ENCODE peak calls at places on chromosome 1, in six cellular contexts. One of them, this sample, is unnamed.

GRCh38 chr1:1462318-1462966 is 9.1 kb upstream of the ATAD3B start:
- DNase-seq in GM10248: peak; percentile 31
- DNase-seq in Calu3: no peak
- DNase-seq in thoracic aorta: no peak
- DNase-seq in omental fat pad: peak; percentile 27
- DNase-seq in AG10803: peak; percentile 64
- DNase-seq in this sample: no peak

GRCh38 chr1:2330511-2331199 is 60.7 kb downstream of the MORN1 start:
- DNase-seq in AG10803: peak; percentile 95
- DNase-seq in thoracic aorta: no peak
- DNase-seq in omental fat pad: no peak
- DNase-seq in GM10248: no peak
- DNase-seq in Calu3: no peak
- DNase-seq in this sample: no peak

GRCh38 chr1:66445492-66446181 is 88.3 kb upstream of the SGIP1 start:
- DNase-seq in AG10803: no peak
- DNase-seq in Calu3: no peak
- DNase-seq in omental fat pad: no peak
- DNase-seq in thoracic aorta: no peak
- DNase-seq in GM10248: peak; percentile 55
- DNase-seq in this sample: no peak

GRCh38 chr1:91846007-91846620 is 39.8 kb downstream of the TGFBR3 start:
- DNase-seq in thoracic aorta: no peak
- DNase-seq in AG10803: peak; percentile 32
- DNase-seq in Calu3: peak; percentile 48
- DNase-seq in GM10248: no peak
- DNase-seq in omental fat pad: no peak
- DNase-seq in this sample: no peak

GRCh38 chr1:215794151-215794550 is 227.0 kb downstream of the KCTD3 start:
- DNase-seq in thoracic aorta: no peak
- DNase-seq in omental fat pad: no peak
- DNase-seq in Calu3: no peak
- DNase-seq in GM10248: no peak
- DNase-seq in AG10803: no peak
- DNase-seq in this sample: no peak

GRCh38 chr1:59436637-59437036 is 139.7 kb downstream of the FGGY start:
- DNase-seq in AG10803: no peak
- DNase-seq in thoracic aorta: no peak
- DNase-seq in GM10248: no peak
- DNase-seq in Calu3: no peak
- DNase-seq in omental fat pad: no peak
- DNase-seq in this sample: no peak

GRCh38 chr1:210143465-210144062 is 89.0 kb upstream of the SERTAD4 start:
- DNase-seq in thoracic aorta: peak; percentile 31
- DNase-seq in AG10803: peak; percentile 73
- DNase-seq in GM10248: peak; percentile 34
- DNase-seq in omental fat pad: peak; percentile 84
- DNase-seq in Calu3: peak; percentile 84
- DNase-seq in this sample: no peak

GRCh38 chr1:194289569-194290266 is 1103.3 kb upstream of the B3GALT2 start:
- DNase-seq in Calu3: peak; percentile 5
- DNase-seq in GM10248: peak; percentile 41
- DNase-seq in thoracic aorta: no peak
- DNase-seq in omental fat pad: no peak
- DNase-seq in AG10803: no peak
- DNase-seq in this sample: no peak

GRCh38 chr1:43067856-43068751 is 104.0 kb downstream of the EBNA1BP2 start:
- DNase-seq in AG10803: no peak
- DNase-seq in thoracic aorta: no peak
- DNase-seq in Calu3: peak; percentile 29
- DNase-seq in omental fat pad: no peak
- DNase-seq in GM10248: no peak
- DNase-seq in this sample: no peak

GRCh38 chr1:179807291-179807690 is 64.2 kb downstream of the FAM163A start:
- DNase-seq in Calu3: no peak
- DNase-seq in thoracic aorta: no peak
- DNase-seq in AG10803: no peak
- DNase-seq in GM10248: no peak
- DNase-seq in omental fat pad: no peak
- DNase-seq in this sample: no peak

GRCh38 chr1:10943991-10944730 is 68.3 kb upstream of the TARDBP start:
- DNase-seq in AG10803: peak; percentile 21
- DNase-seq in omental fat pad: no peak
- DNase-seq in thoracic aorta: no peak
- DNase-seq in GM10248: no peak
- DNase-seq in Calu3: no peak
- DNase-seq in this sample: no peak

GRCh38 chr1:78779831-78780230 is 130.2 kb downstream of the IFI44 start:
- DNase-seq in GM10248: no peak
- DNase-seq in omental fat pad: no peak
- DNase-seq in Calu3: no peak
- DNase-seq in thoracic aorta: no peak
- DNase-seq in AG10803: peak; percentile 4
- DNase-seq in this sample: no peak

GRCh38 chr1:174324939-174325338 is 122.8 kb upstream of the GPR52 start:
- DNase-seq in thoracic aorta: no peak
- DNase-seq in GM10248: no peak
- DNase-seq in omental fat pad: no peak
- DNase-seq in Calu3: no peak
- DNase-seq in AG10803: no peak
- DNase-seq in this sample: no peak

GRCh38 chr1:118459871-118460270 is 274.8 kb upstream of the SPAG17 start:
- DNase-seq in omental fat pad: no peak
- DNase-seq in Calu3: no peak
- DNase-seq in GM10248: no peak
- DNase-seq in AG10803: no peak
- DNase-seq in thoracic aorta: no peak
- DNase-seq in this sample: no peak

GRCh38 chr1:172273668-172274396 is 146.7 kb upstream of the C1orf105 start:
- DNase-seq in Calu3: no peak
- DNase-seq in GM10248: no peak
- DNase-seq in thoracic aorta: no peak
- DNase-seq in AG10803: no peak
- DNase-seq in omental fat pad: no peak
- DNase-seq in this sample: no peak

GRCh38 chr1:113928129-113928949 is 785 bp upstream of the HIPK1 start:
- DNase-seq in GM10248: peak; percentile 43
- DNase-seq in omental fat pad: no peak
- DNase-seq in AG10803: peak; percentile 59
- DNase-seq in Calu3: no peak
- DNase-seq in thoracic aorta: no peak
- DNase-seq in this sample: no peak

GRCh38 chr1:3736708-3737107 is 15.5 kb upstream of the CCDC27 start:
- DNase-seq in AG10803: no peak
- DNase-seq in omental fat pad: no peak
- DNase-seq in thoracic aorta: no peak
- DNase-seq in Calu3: no peak
- DNase-seq in GM10248: no peak
- DNase-seq in this sample: no peak

GRCh38 chr1:185733818-185734709 is at the start of gene HMCN1:
- DNase-seq in Calu3: peak; percentile 70
- DNase-seq in thoracic aorta: peak; percentile 36
- DNase-seq in AG10803: peak; percentile 82
- DNase-seq in GM10248: no peak
- DNase-seq in omental fat pad: peak; percentile 26
- DNase-seq in this sample: no peak

GRCh38 chr1:55012661-55013060 is 13.9 kb downstream of the BSND start:
- DNase-seq in omental fat pad: no peak
- DNase-seq in Calu3: no peak
- DNase-seq in GM10248: no peak
- DNase-seq in thoracic aorta: no peak
- DNase-seq in AG10803: no peak
- DNase-seq in this sample: no peak

GRCh38 chr1:169149555-169150286 is 43.2 kb downstream of the ATP1B1 start:
- DNase-seq in GM10248: no peak
- DNase-seq in Calu3: no peak
- DNase-seq in omental fat pad: no peak
- DNase-seq in thoracic aorta: no peak
- DNase-seq in AG10803: peak; percentile 12
- DNase-seq in this sample: no peak

GRCh38 chr1:36253463-36253862 is 29.2 kb downstream of the THRAP3 start:
- DNase-seq in AG10803: peak; percentile 69
- DNase-seq in thoracic aorta: no peak
- DNase-seq in GM10248: no peak
- DNase-seq in Calu3: no peak
- DNase-seq in omental fat pad: no peak
- DNase-seq in this sample: no peak

GRCh38 chr1:36256558-36257374 is 32.5 kb downstream of the THRAP3 start:
- DNase-seq in thoracic aorta: no peak
- DNase-seq in AG10803: no peak
- DNase-seq in Calu3: no peak
- DNase-seq in GM10248: peak; percentile 31
- DNase-seq in omental fat pad: no peak
- DNase-seq in this sample: no peak

GRCh38 chr1:36257375-36257767 is 33.1 kb downstream of the THRAP3 start:
- DNase-seq in omental fat pad: no peak
- DNase-seq in AG10803: peak; percentile 30
- DNase-seq in Calu3: peak; percentile 23
- DNase-seq in thoracic aorta: no peak
- DNase-seq in GM10248: peak; percentile 47
- DNase-seq in this sample: no peak

GRCh38 chr1:36258960-36259344 is 34.7 kb downstream of the THRAP3 start:
- DNase-seq in GM10248: no peak
- DNase-seq in AG10803: no peak
- DNase-seq in Calu3: no peak
- DNase-seq in thoracic aorta: no peak
- DNase-seq in omental fat pad: no peak
- DNase-seq in this sample: no peak
- TF ChIP-seq CTCF in GM10248: no peak
- TF ChIP-seq CTCF in AG10803: no peak
- TF ChIP-seq CTCF in Calu3: no peak
- TF ChIP-seq CTCF in thoracic aorta: no peak
- TF ChIP-seq CTCF in omental fat pad: no peak
- TF ChIP-seq CTCF in this sample: no peak

DNA sequence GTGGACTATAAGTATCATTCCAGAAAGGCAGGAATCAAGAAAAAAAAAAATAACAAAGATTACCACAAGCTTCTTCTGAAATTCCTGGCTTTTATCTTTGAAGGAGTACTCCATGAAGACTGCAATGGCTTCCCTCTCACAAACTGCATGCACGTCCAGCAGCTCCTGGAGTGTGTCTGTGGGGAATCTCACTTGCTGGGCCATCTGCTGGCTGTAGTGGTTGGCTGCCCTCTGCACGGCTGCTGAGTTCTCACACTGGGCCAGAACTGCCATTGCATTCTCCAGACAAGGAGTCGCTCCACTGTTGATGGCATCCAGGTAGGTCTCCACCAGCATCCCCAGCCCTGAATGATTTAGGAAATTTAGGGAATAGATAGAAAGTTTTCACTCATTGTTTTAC is 23.3 kb upstream of the GBP2 start:
- DNase-seq in GM10248: no peak
- DNase-seq in AG10803: peak; percentile 36
- DNase-seq in Calu3: peak; percentile 51
- DNase-seq in omental fat pad: no peak
- DNase-seq in thoracic aorta: no peak
- DNase-seq in this sample: no peak
- TF ChIP-seq CTCF in GM10248: no peak
- TF ChIP-seq CTCF in AG10803: peak; percentile 45
- TF ChIP-seq CTCF in Calu3: no peak
- TF ChIP-seq CTCF in omental fat pad: no peak
- TF ChIP-seq CTCF in thoracic aorta: peak; percentile 23
- TF ChIP-seq CTCF in this sample: no peak

GRCh38 chr1:221741971-221742554 is at the start of gene DUSP10:
- DNase-seq in AG10803: peak; percentile 100
- DNase-seq in Calu3: peak; percentile 99
- DNase-seq in omental fat pad: peak; percentile 96
- DNase-seq in thoracic aorta: peak; percentile 99
- DNase-seq in GM10248: peak; percentile 99
- DNase-seq in this sample: peak; percentile 100
- TF ChIP-seq CTCF in AG10803: no peak
- TF ChIP-seq CTCF in Calu3: no peak
- TF ChIP-seq CTCF in omental fat pad: no peak
- TF ChIP-seq CTCF in thoracic aorta: no peak
- TF ChIP-seq CTCF in GM10248: peak; percentile 2
- TF ChIP-seq CTCF in this sample: no peak

DNA sequence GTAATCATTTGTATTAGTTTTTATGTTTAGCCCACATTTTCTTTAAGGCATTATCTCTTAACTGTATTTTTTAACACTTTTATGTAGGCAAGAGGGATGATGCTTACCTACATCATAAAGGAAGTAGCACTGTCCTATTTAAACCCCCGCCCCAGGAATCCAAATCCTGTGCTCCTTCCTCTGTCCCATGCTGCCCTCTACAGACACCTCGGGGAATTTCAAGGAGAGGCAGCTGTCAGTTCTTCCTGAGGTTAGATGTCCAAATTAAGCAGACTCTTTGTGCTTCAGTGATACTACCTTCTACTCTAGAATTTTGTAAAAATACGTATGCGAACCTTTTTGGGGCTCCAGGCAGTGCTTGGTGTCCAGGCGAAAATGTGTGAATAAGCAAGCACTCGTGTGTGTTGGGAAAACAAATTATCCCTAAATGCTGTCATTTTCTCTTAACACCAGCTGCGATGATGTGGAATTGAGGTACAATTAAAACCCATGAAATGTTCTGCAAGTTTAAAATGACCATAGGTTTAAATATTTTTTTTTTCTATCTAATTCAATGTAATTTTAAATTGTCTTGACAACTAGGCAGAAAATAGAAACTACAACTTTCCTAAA is 19.2 kb downstream of the CRCT1 start:
- DNase-seq in Calu3: peak; percentile 80
- DNase-seq in thoracic aorta: no peak
- DNase-seq in omental fat pad: no peak
- DNase-seq in AG10803: peak; percentile 43
- DNase-seq in GM10248: peak; percentile 43
- DNase-seq in this sample: no peak
- TF ChIP-seq CTCF in Calu3: peak; percentile 76
- TF ChIP-seq CTCF in thoracic aorta: no peak
- TF ChIP-seq CTCF in omental fat pad: no peak
- TF ChIP-seq CTCF in AG10803: peak; percentile 85
- TF ChIP-seq CTCF in GM10248: peak; percentile 78
- TF ChIP-seq CTCF in this sample: no peak

GRCh38 chr1:115172270-115172669 is 83.0 kb upstream of the TSPAN2 start:
- DNase-seq in Calu3: no peak
- DNase-seq in thoracic aorta: no peak
- DNase-seq in GM10248: no peak
- DNase-seq in omental fat pad: no peak
- DNase-seq in AG10803: no peak
- DNase-seq in this sample: no peak

GRCh38 chr1:115173151-115173550 is 83.8 kb upstream of the TSPAN2 start:
- DNase-seq in omental fat pad: no peak
- DNase-seq in GM10248: no peak
- DNase-seq in AG10803: peak; percentile 61
- DNase-seq in thoracic aorta: no peak
- DNase-seq in Calu3: no peak
- DNase-seq in this sample: no peak

GRCh38 chr1:115179397-115179835 is 90.1 kb upstream of the TSPAN2 start:
- DNase-seq in GM10248: no peak
- DNase-seq in Calu3: peak; percentile 8
- DNase-seq in omental fat pad: no peak
- DNase-seq in thoracic aorta: no peak
- DNase-seq in AG10803: peak; percentile 97
- DNase-seq in this sample: no peak

GRCh38 chr1:115176189-115176588 is 86.9 kb upstream of the TSPAN2 start:
- DNase-seq in omental fat pad: no peak
- DNase-seq in Calu3: no peak
- DNase-seq in thoracic aorta: no peak
- DNase-seq in AG10803: no peak
- DNase-seq in GM10248: no peak
- DNase-seq in this sample: no peak

GRCh38 chr1:115175596-115175995 is 86.3 kb upstream of the TSPAN2 start:
- DNase-seq in Calu3: no peak
- DNase-seq in AG10803: no peak
- DNase-seq in thoracic aorta: no peak
- DNase-seq in omental fat pad: no peak
- DNase-seq in GM10248: no peak
- DNase-seq in this sample: no peak
- TF ChIP-seq CTCF in Calu3: no peak
- TF ChIP-seq CTCF in AG10803: no peak
- TF ChIP-seq CTCF in thoracic aorta: no peak
- TF ChIP-seq CTCF in omental fat pad: no peak
- TF ChIP-seq CTCF in GM10248: no peak
- TF ChIP-seq CTCF in this sample: no peak